ENCODE peak calls at places on chromosome 16, in nine cellular contexts. A, U, Q, X, G, P, H, T and B are unnamed samples.

GRCh38 chr16:53022374-53022773 is 30.3 kb downstream of the CHD9NB start:
- DNase-seq in A (peak), H (peak), U (no peak), P (no peak), G (peak), X (no peak), Q (no peak), T (no peak), B (no peak)

GRCh38 chr16:19644877-19645276 is 73.2 kb downstream of the KNOP1 start:
- DNase-seq in Q (no peak), H (no peak), A (peak), P (no peak), T (no peak), G (no peak), X (no peak), U (no peak), B (no peak)

GRCh38 chr16:15822957-15823356 is 33.9 kb downstream of the MYH11 start:
- DNase-seq in T (no peak), P (no peak), H (peak), U (no peak), G (no peak), A (no peak), X (no peak), Q (no peak), B (no peak)

GRCh38 chr16:56930516-56931252 is 1.3 kb upstream of the HERPUD1 start:
- DNase-seq in H (no peak), P (no peak), A (no peak), Q (no peak), T (no peak), G (no peak), U (no peak), X (no peak), B (no peak)

GRCh38 chr16:65476556-65476955 is 354.7 kb upstream of the CDH11 start:
- DNase-seq in Q (no peak), P (no peak), G (no peak), T (no peak), X (no peak), U (no peak), H (no peak), A (no peak), B (no peak)

GRCh38 chr16:85659805-85660511 is 28.8 kb downstream of the GINS2 start:
- DNase-seq in X (peak), U (no peak), G (no peak), P (peak), H (peak), T (no peak), Q (peak), A (peak), B (peak)

GRCh38 chr16:56576585-56577299 is 11.9 kb downstream of the MT4 start:
- DNase-seq in P (peak), A (peak), Q (peak), U (no peak), T (peak), G (peak), H (peak), X (peak), B (peak)

GRCh38 chr16:364595-365491 is 5.5 kb downstream of the MRPL28 start:
- DNase-seq in X (no peak), P (no peak), H (no peak), U (no peak), T (no peak), A (no peak), G (no peak), Q (no peak), B (no peak)

GRCh38 chr16:680967-681745 is 946 bp downstream of the STUB1 start:
- DNase-seq in A (no peak), T (no peak), H (no peak), Q (no peak), G (no peak), X (no peak), U (no peak), P (no peak), B (no peak)

GRCh38 chr16:89934611-89935553 is 11.7 kb downstream of the TUBB3 start:
- DNase-seq in U (no peak), A (no peak), H (no peak), Q (no peak), G (no peak), X (no peak), T (no peak), P (no peak), B (no peak)

GRCh38 chr16:66278111-66278531 is 88.4 kb upstream of the CDH5 start:
- DNase-seq in Q (no peak), X (no peak), A (no peak), T (no peak), P (no peak), U (no peak), G (no peak), H (no peak), B (no peak)

GRCh38 chr16:85286970-85287814 is 174.9 kb upstream of the CIBAR2 start:
- DNase-seq in G (no peak), P (no peak), T (no peak), H (no peak), Q (no peak), A (no peak), U (no peak), X (no peak), B (no peak)

GRCh38 chr16:59690216-59690615 is 956.1 kb upstream of the GOT2 start:
- DNase-seq in U (no peak), T (no peak), A (no peak), X (no peak), P (no peak), G (no peak), Q (no peak), H (no peak), B (no peak)

GRCh38 chr16:3637371-3637923 is 17.0 kb upstream of the DNASE1 start:
- DNase-seq in Q (no peak), U (no peak), X (no peak), A (no peak), G (no peak), H (no peak), T (no peak), P (no peak), B (no peak)

GRCh38 chr16:24045641-24046040 is 209.9 kb downstream of the PRKCB start:
- DNase-seq in T (no peak), A (no peak), X (no peak), G (peak), U (no peak), H (no peak), P (no peak), Q (no peak), B (no peak)

GRCh38 chr16:52470601-52471000 is 76.3 kb downstream of the TOX3 start:
- DNase-seq in U (no peak), H (no peak), A (no peak), Q (no peak), G (peak), X (no peak), P (no peak), T (no peak), B (no peak)

GRCh38 chr16:49663081-49664057 is 192.5 kb downstream of the ZNF423 start:
- DNase-seq in Q (no peak), H (no peak), A (peak), T (no peak), U (no peak), X (no peak), G (no peak), P (no peak), B (no peak)

GRCh38 chr16:87229230-87230192 is 87.7 kb downstream of the C16orf95 start:
- DNase-seq in T (no peak), Q (no peak), A (no peak), G (no peak), U (no peak), P (no peak), X (no peak), H (no peak), B (no peak)

GRCh38 chr16:30051518-30051917 is 14.0 kb upstream of the ALDOA start:
- DNase-seq in H (no peak), A (no peak), G (no peak), X (no peak), Q (no peak), U (no peak), P (no peak), T (no peak), B (no peak)

GRCh38 chr16:11801481-11802021 is 4.5 kb upstream of the ZC3H7A start:
- DNase-seq in A (no peak), P (no peak), U (peak), G (no peak), Q (no peak), X (no peak), T (no peak), H (no peak), B (no peak)

GRCh38 chr16:63496282-63496681 is 1460.0 kb upstream of the CDH8 start:
- DNase-seq in P (no peak), G (no peak), A (no peak), X (no peak), Q (no peak), U (no peak), T (no peak), H (no peak), B (no peak)

GRCh38 chr16:82091225-82091624 is 56.2 kb downstream of the HSD17B2 start:
- DNase-seq in Q (no peak), P (no peak), H (no peak), T (no peak), A (no peak), X (no peak), U (peak), G (no peak), B (no peak)

GRCh38 chr16:87201777-87202176 is 115.4 kb downstream of the C16orf95 start:
- DNase-seq in P (no peak), Q (no peak), U (no peak), H (no peak), T (no peak), G (no peak), A (no peak), X (no peak), B (no peak)

GRCh38 chr16:83336630-83337029 is 471.1 kb upstream of the HSBP1 start:
- DNase-seq in X (no peak), H (no peak), G (peak), Q (no peak), U (peak), P (no peak), T (peak), A (no peak), B (no peak)

GRCh38 chr16:9090101-9090959 is 1.1 kb upstream of the HAPSTR1 start:
- DNase-seq in H (peak), P (peak), G (no peak), Q (no peak), U (no peak), X (peak), T (no peak), A (peak), B (peak)

GRCh38 chr16:66549284-66550131 is at the start of gene TK2:
- DNase-seq in Q (no peak), U (no peak), H (peak), X (no peak), A (peak), P (peak), G (no peak), T (no peak), B (peak)

GRCh38 chr16:8904018-8904430 is 21.9 kb downstream of the LITAFD start:
- DNase-seq in A (no peak), H (no peak), G (no peak), X (no peak), P (no peak), T (no peak), Q (no peak), U (no peak), B (no peak)

GRCh38 chr16:72189865-72190371 is 18.0 kb upstream of the PMFBP1 start:
- DNase-seq in U (no peak), X (no peak), Q (no peak), A (no peak), G (no peak), P (no peak), H (no peak), T (no peak), B (no peak)

GRCh38 chr16:4637501-4638166 is 13.0 kb downstream of the MGRN1 start:
- DNase-seq in P (no peak), G (no peak), T (no peak), H (no peak), Q (no peak), X (no peak), A (no peak), U (no peak), B (no peak)

GRCh38 chr16:87570938-87571867 is 31.1 kb upstream of the JPH3 start:
- DNase-seq in Q (no peak), X (no peak), P (no peak), A (peak), T (no peak), G (no peak), U (no peak), H (peak), B (no peak)

GRCh38 chr16:67545665-67546024 is 16.7 kb upstream of the CTCF start:
- DNase-seq in P (no peak), A (no peak), Q (no peak), X (no peak), H (no peak), G (no peak), U (no peak), T (no peak), B (no peak)

GRCh38 chr16:66107661-66108060 is 258.8 kb upstream of the CDH5 start:
- DNase-seq in H (no peak), G (no peak), A (no peak), X (no peak), P (no peak), Q (no peak), U (peak), T (no peak), B (no peak)

GRCh38 chr16:81450783-81451491 is 6.3 kb downstream of the CMIP start:
- DNase-seq in Q (no peak), G (no peak), X (no peak), U (no peak), T (no peak), H (no peak), P (no peak), A (no peak), B (no peak)

GRCh38 chr16:50626868-50627267 is 54.2 kb downstream of the SNX20 start:
- DNase-seq in T (no peak), H (no peak), U (no peak), Q (no peak), P (no peak), X (no peak), G (no peak), A (no peak), B (no peak)

GRCh38 chr16:27363797-27364196 is 38.2 kb upstream of the IL21R start:
- DNase-seq in Q (no peak), T (no peak), G (peak), A (no peak), P (no peak), X (no peak), H (peak), U (no peak), B (no peak)

GRCh38 chr16:68744744-68745280 is 7.7 kb downstream of the CDH1 start:
- DNase-seq in H (peak), P (no peak), A (no peak), X (no peak), Q (no peak), T (no peak), U (no peak), G (peak), B (no peak)